ENCODE peak calls at places on chromosomes 7 and 10, in eight cellular contexts. T is A549, R is HCT116, N is endothelial cell of umbilical vein, V is GM12878, X is HepG2, U is K562, H is H1. A is an unnamed sample.

GRCh38 chr7:85682819-85683218 is 496.0 kb upstream of the SEMA3D start:
- DNase-seq in T (no peak), R (no peak), N (peak), V (no peak), X (no peak), U (no peak), H (no peak), A (no peak)

GRCh38 chr7:124856299-124856888 is 73.2 kb downstream of the POT1 start:
- DNase-seq in T (peak), R (peak), N (peak), V (no peak), X (peak), U (peak), H (no peak), A (peak)

GRCh38 chr10:84179059-84179710 is 5.6 kb downstream of the GPR15LG start:
- DNase-seq in T (peak), R (no peak), N (no peak), V (no peak), X (no peak), U (no peak), H (no peak), A (no peak)

GRCh38 chr7:33757563-33758165 is 147.7 kb upstream of the BMPER start:
- DNase-seq in T (peak), R (no peak), N (peak), V (no peak), X (peak), U (peak), H (no peak), A (peak)

GRCh38 chr10:75023074-75023473 is 88.4 kb upstream of the SAMD8 start:
- DNase-seq in T (no peak), R (no peak), N (no peak), V (no peak), X (no peak), U (no peak), H (no peak), A (no peak)

GRCh38 chr10:113425596-113425995 is 127.3 kb upstream of the HABP2 start:
- DNase-seq in T (peak), R (no peak), N (peak), V (no peak), X (no peak), U (no peak), H (no peak), A (no peak)

GRCh38 chr7:29363636-29364425 is 169.3 kb downstream of the CHN2 start:
- DNase-seq in T (no peak), R (no peak), N (no peak), V (no peak), X (no peak), U (no peak), H (no peak), A (no peak)

GRCh38 chr10:132094581-132095234 is 29.0 kb downstream of the JAKMIP3 start:
- DNase-seq in T (peak), R (no peak), N (no peak), V (no peak), X (no peak), U (no peak), H (no peak), A (no peak)

GRCh38 chr10:2980116-2980515 is 87.2 kb upstream of the PFKP start:
- DNase-seq in T (no peak), R (no peak), N (no peak), V (no peak), X (no peak), U (no peak), H (no peak), A (no peak)

GRCh38 chr7:25852995-25853713 is 298.8 kb upstream of the NFE2L3 start:
- DNase-seq in T (no peak), R (no peak), N (no peak), V (no peak), X (no peak), U (no peak), H (no peak), A (peak)

GRCh38 chr10:33333260-33334169 is 952 bp downstream of the NRP1 start:
- DNase-seq in T (peak), R (no peak), N (peak), V (no peak), X (no peak), U (no peak), H (no peak), A (peak)

GRCh38 chr10:90175161-90175681 is 473.8 kb downstream of the KIF20B start:
- DNase-seq in T (no peak), R (no peak), N (no peak), V (no peak), X (no peak), U (no peak), H (no peak), A (no peak)

GRCh38 chr10:124596914-124597676 is 135.5 kb downstream of the LHPP start:
- DNase-seq in T (no peak), R (no peak), N (no peak), V (no peak), X (peak), U (no peak), H (no peak), A (no peak)

GRCh38 chr7:25686493-25686892 is 458.2 kb upstream of the NPVF start:
- DNase-seq in T (no peak), R (no peak), N (no peak), V (no peak), X (no peak), U (no peak), H (no peak), A (no peak)

GRCh38 chr10:13503745-13504463 is 24.9 kb downstream of the BEND7 start:
- DNase-seq in T (no peak), R (no peak), N (no peak), V (no peak), X (no peak), U (no peak), H (no peak), A (no peak)

GRCh38 chr10:76352300-76352699 is 920.9 kb downstream of the LRMDA start:
- DNase-seq in T (peak), R (peak), N (peak), V (no peak), X (no peak), U (no peak), H (no peak), A (peak)

GRCh38 chr7:43057151-43057550 is 55.3 kb upstream of the HECW1 start:
- DNase-seq in T (no peak), R (no peak), N (no peak), V (no peak), X (no peak), U (no peak), H (no peak), A (no peak)

GRCh38 chr10:119658274-119658673 is 7.1 kb downstream of the BAG3 start:
- DNase-seq in T (peak), R (peak), N (peak), V (no peak), X (peak), U (peak), H (peak), A (peak)

GRCh38 chr10:1440897-1441296 is 296.4 kb downstream of the ADARB2 start:
- DNase-seq in T (no peak), R (no peak), N (no peak), V (no peak), X (no peak), U (no peak), H (no peak), A (no peak)

GRCh38 chr10:44848211-44848610 is 62.9 kb upstream of the TMEM72 start:
- DNase-seq in T (no peak), R (no peak), N (no peak), V (no peak), X (no peak), U (no peak), H (no peak), A (no peak)

GRCh38 chr10:27607591-27607990 is 103.5 kb downstream of the RAB18 start:
- DNase-seq in T (no peak), R (no peak), N (no peak), V (no peak), X (no peak), U (no peak), H (no peak), A (no peak)

GRCh38 chr7:53504914-53505313 is 469.5 kb downstream of the POM121L12 start:
- DNase-seq in T (no peak), R (no peak), N (no peak), V (no peak), X (no peak), U (no peak), H (no peak), A (no peak)

GRCh38 chr7:66099232-66099550 is 15.5 kb upstream of the CRCP start:
- DNase-seq in T (peak), R (no peak), N (no peak), V (no peak), X (no peak), U (no peak), H (no peak), A (no peak)

GRCh38 chr7:116138202-116138801 is 72.0 kb upstream of the TES start:
- DNase-seq in T (peak), R (peak), N (peak), V (no peak), X (peak), U (peak), H (no peak), A (peak)

GRCh38 chr7:35700327-35700726 is 5.4 kb upstream of the HERPUD2 start:
- DNase-seq in T (no peak), R (no peak), N (no peak), V (no peak), X (no peak), U (no peak), H (no peak), A (no peak)

GRCh38 chr10:62049815-62050626 is 148.5 kb downstream of the ARID5B start:
- DNase-seq in T (no peak), R (no peak), N (peak), V (no peak), X (no peak), U (no peak), H (no peak), A (no peak)

GRCh38 chr7:127920787-127921438 is 110.3 kb downstream of the LRRC4 start:
- DNase-seq in T (peak), R (no peak), N (no peak), V (no peak), X (no peak), U (no peak), H (no peak), A (peak)

GRCh38 chr7:138864667-138865066 is 66.7 kb upstream of the ATP6V0A4 start:
- DNase-seq in T (peak), R (no peak), N (no peak), V (no peak), X (no peak), U (no peak), H (no peak), A (peak)

GRCh38 chr10:58546137-58546536 is 33.5 kb downstream of the BICC1 start:
- DNase-seq in T (no peak), R (no peak), N (no peak), V (no peak), X (no peak), U (no peak), H (no peak), A (no peak)

GRCh38 chr7:28408974-28409715 is 3.2 kb upstream of the CREB5 start:
- DNase-seq in T (peak), R (peak), N (peak), V (no peak), X (peak), U (peak), H (peak), A (peak)

GRCh38 chr10:56360967-56361841 is at the start of gene ZWINT:
- DNase-seq in T (peak), R (peak), N (peak), V (peak), X (peak), U (peak), H (peak), A (peak)

GRCh38 chr7:158325530-158326381 is 261.9 kb downstream of the PTPRN2 start:
- DNase-seq in T (no peak), R (no peak), N (no peak), V (no peak), X (peak), U (no peak), H (peak), A (no peak)

GRCh38 chr10:94545277-94546057 is at the start of gene HELLS:
- DNase-seq in T (peak), R (peak), N (peak), V (peak), X (peak), U (peak), H (peak), A (peak)
- TF ChIP-seq POLR2A in T (peak), R (peak), N (no peak), V (peak), X (peak), U (peak), H (peak), A (peak)

DNA sequence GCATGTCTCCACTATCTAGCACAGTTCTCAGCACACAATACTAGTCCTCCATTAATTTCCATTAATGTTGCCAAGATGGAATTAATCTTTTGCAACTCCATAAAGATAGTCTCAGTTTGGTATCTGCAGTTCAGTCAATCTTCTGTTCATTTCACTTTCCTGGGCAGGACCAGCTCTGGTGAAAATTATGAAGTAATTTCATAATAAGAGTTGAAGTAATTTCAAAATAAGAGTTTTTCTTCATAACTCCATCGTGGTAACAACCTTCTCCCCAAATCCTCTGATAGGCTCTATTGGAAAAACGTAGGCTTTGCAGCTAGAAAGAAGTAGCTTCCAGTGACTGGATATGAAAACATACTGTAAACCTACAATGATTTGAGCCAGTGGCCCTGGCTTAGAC is 618.2 kb downstream of the TYW1 start:
- DNase-seq in T (no peak), R (no peak), N (no peak), V (no peak), X (no peak), U (peak), H (no peak), A (no peak)
- TF ChIP-seq MAX in T (no peak), R (no peak), N (no peak), V (no peak), X (no peak), U (no peak), H (no peak), A (no peak)

DNA sequence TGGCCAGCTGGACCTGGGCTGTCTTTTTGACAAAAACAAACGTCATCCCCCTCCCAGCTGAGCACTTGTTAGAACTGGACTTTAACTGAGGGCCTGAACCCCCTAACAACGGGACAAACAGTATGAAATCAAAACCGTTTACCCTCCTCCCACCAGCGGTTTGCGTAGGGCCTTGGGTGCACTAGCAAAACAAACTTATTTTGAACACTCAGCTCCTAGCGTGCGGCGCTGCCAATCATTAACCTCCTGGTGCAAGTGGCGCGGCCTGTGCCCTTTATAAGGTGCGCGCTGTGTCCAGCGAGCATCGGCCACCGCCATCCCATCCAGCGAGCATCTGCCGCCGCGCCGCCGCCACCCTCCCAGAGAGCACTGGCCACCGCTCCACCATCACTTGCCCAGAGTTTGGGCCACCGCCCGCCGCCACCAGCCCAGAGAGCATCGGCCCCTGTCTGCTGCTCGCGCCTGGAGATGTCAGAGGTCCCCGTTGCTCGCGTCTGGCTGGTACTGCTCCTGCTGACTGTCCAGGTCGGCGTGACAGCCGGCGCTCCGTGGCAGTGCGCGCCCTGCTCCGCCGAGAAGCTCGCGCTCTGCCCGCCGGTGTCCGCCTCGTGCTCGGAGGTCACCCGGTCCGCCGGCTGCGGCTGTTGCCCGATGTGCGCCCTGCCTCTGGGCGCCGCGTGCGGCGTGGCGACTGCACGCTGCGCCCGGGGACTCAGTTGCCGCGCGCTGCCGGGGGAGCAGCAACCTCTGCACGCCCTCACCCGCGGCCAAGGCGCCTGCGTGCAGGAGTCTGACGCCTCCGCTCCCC is at the start of gene IGFBP1:
- DNase-seq in T (peak), R (no peak), N (peak), V (no peak), X (peak), U (no peak), H (no peak), A (no peak)
- TF ChIP-seq POLR2A in T (peak), R (no peak), N (no peak), V (no peak), X (no peak), U (no peak), H (no peak), A (no peak)

GRCh38 chr7:22452142-22452763 is 47.7 kb downstream of the STEAP1B start:
- DNase-seq in T (peak), R (peak), N (peak), V (no peak), X (peak), U (peak), H (peak), A (peak)
- TF ChIP-seq MAX in T (no peak), R (no peak), N (no peak), V (no peak), X (no peak), U (no peak), H (no peak), A (no peak)

DNA sequence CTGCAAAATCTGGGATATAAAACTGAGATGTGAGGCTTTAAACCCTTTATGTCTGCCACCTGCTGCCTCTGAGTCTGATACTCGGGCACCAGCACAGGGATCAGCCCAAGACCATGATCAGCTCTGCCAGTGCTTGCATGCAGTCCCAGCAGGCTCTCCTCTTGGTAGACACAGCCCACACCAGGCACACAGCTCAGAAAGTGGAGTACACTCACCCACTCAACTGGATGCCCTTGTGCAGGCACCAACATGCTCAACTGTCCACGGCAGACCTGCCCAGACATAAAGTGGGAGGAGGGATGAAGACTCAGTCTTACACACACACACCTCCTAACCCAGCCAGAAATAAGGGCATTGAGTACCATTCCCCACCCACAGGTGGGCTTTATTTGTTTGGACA is 18.2 kb upstream of the MYH16 start:
- DNase-seq in T (no peak), R (no peak), N (no peak), V (no peak), X (no peak), U (no peak), H (no peak), A (no peak)
- TF ChIP-seq POLR2A in T (no peak), R (no peak), N (no peak), V (no peak), X (no peak), U (no peak), H (no peak), A (no peak)

GRCh38 chr10:30784896-30785605 is 155.5 kb upstream of the LYZL2 start:
- DNase-seq in T (no peak), R (no peak), N (peak), V (no peak), X (no peak), U (no peak), H (peak), A (peak)
- TF ChIP-seq MAX in T (no peak), R (no peak), N (no peak), V (no peak), X (no peak), U (no peak), H (peak), A (no peak)

DNA sequence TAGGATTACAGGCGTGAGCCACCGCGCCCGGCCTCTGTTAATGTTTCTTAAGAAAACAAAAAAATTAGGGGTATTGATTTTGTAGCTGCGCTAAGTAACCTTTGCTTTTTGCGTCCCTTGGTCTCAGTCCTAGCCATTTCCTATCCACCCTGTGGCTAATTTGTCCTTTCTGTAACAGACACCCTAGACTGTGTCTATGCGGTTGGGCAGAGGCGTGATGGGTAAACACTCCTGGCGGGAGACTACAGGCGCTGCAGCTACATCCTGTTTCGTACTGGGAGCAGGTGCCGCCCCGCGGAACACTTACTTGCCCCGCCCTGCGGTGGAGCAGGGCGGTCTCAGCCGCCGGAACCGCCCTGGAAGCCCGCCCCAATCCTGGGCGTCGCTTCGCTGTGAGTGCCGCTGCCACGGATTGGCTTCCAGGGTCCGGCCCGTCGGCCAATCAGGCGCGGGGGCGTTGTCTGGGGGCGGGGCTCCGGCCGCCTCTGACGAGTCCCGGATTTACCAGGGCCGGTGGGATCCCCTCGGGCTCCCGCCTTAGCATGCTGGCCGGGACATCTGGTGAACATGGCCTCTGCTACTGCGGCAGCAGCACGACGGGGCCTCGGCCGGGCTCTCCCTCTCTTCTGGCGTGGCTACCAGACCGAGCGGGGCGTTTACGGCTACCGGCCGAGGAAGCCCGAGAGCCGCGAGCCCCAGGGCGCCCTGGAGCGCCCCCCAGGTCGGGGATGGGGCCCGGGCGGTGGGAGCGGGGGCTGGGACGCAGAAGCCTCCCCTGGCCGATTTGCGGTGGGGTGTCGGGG is at the start of gene DHTKD1:
- DNase-seq in T (peak), R (peak), N (peak), V (peak), X (peak), U (peak), H (peak), A (peak)
- TF ChIP-seq POLR2A in T (peak), R (peak), N (peak), V (peak), X (peak), U (peak), H (peak), A (peak)

GRCh38 chr10:35463878-35464277 is 127.6 kb downstream of the CCNY start:
- DNase-seq in T (no peak), R (no peak), N (no peak), V (no peak), X (no peak), U (no peak), H (no peak), A (no peak)

GRCh38 chr10:35465601-35466140 is 129.4 kb downstream of the CCNY start:
- DNase-seq in T (no peak), R (no peak), N (no peak), V (no peak), X (no peak), U (no peak), H (no peak), A (no peak)

GRCh38 chr10:35466170-35466569 is 129.9 kb downstream of the CCNY start:
- DNase-seq in T (no peak), R (no peak), N (no peak), V (no peak), X (no peak), U (no peak), H (no peak), A (no peak)

GRCh38 chr10:35463105-35463867 is 127.0 kb downstream of the CCNY start:
- DNase-seq in T (no peak), R (no peak), N (peak), V (no peak), X (no peak), U (no peak), H (no peak), A (no peak)

GRCh38 chr10:35464805-35465456 is 128.6 kb downstream of the CCNY start:
- DNase-seq in T (no peak), R (no peak), N (no peak), V (no peak), X (no peak), U (no peak), H (no peak), A (no peak)
- TF ChIP-seq MAX in T (no peak), R (no peak), N (no peak), V (no peak), X (no peak), U (no peak), H (no peak), A (no peak)

A was measured in NB4.